ENCODE peak calls at places on chromosomes 7 and 10, in five cellular contexts. One of them, this sample, is unnamed.

GRCh38 chr10:110616493-110617033 is 27.6 kb upstream of the RBM20 start:
- DNase-seq in mesendoderm: no peak
- DNase-seq in right cardiac atrium: no peak
- DNase-seq in vagina: no peak
- DNase-seq in heart right ventricle: no peak
- DNase-seq in this sample: no peak

GRCh38 chr10:123156091-123156490 is 1.9 kb downstream of the BUB3 start:
- DNase-seq in vagina: no peak
- DNase-seq in heart right ventricle: no peak
- DNase-seq in right cardiac atrium: no peak
- DNase-seq in mesendoderm: no peak
- DNase-seq in this sample: no peak

GRCh38 chr7:50182734-50183133 is 89.7 kb upstream of the ZPBP start:
- DNase-seq in vagina: peak; percentile 70
- DNase-seq in heart right ventricle: no peak
- DNase-seq in right cardiac atrium: peak; percentile 59
- DNase-seq in mesendoderm: peak; percentile 13
- DNase-seq in this sample: no peak

GRCh38 chr7:22563115-22563514 is 63.1 kb upstream of the STEAP1B start:
- DNase-seq in heart right ventricle: peak; percentile 44
- DNase-seq in vagina: no peak
- DNase-seq in mesendoderm: no peak
- DNase-seq in right cardiac atrium: peak; percentile 63
- DNase-seq in this sample: no peak

GRCh38 chr10:24951201-24952145 is 933 bp downstream of the PRTFDC1 start:
- DNase-seq in vagina: no peak
- DNase-seq in right cardiac atrium: peak; percentile 51
- DNase-seq in mesendoderm: peak; percentile 89
- DNase-seq in heart right ventricle: peak; percentile 24
- DNase-seq in this sample: peak; percentile 46

GRCh38 chr10:113006656-113007342 is 56.8 kb downstream of the TCF7L2 start:
- DNase-seq in mesendoderm: no peak
- DNase-seq in right cardiac atrium: no peak
- DNase-seq in heart right ventricle: no peak
- DNase-seq in vagina: no peak
- DNase-seq in this sample: no peak

GRCh38 chr7:22154130-22154529 is 202.8 kb downstream of the RAPGEF5 start:
- DNase-seq in heart right ventricle: no peak
- DNase-seq in vagina: no peak
- DNase-seq in right cardiac atrium: no peak
- DNase-seq in mesendoderm: peak; percentile 60
- DNase-seq in this sample: no peak

GRCh38 chr7:94212160-94212559 is 182.5 kb upstream of the COL1A2 start:
- DNase-seq in vagina: no peak
- DNase-seq in mesendoderm: peak; percentile 23
- DNase-seq in right cardiac atrium: no peak
- DNase-seq in heart right ventricle: no peak
- DNase-seq in this sample: no peak

GRCh38 chr7:20229652-20230500 is 12.7 kb upstream of the MACC1 start:
- DNase-seq in mesendoderm: no peak
- DNase-seq in heart right ventricle: no peak
- DNase-seq in vagina: no peak
- DNase-seq in right cardiac atrium: no peak
- DNase-seq in this sample: no peak

GRCh38 chr10:124049484-124049883 is 43.9 kb downstream of the CHST15 start:
- DNase-seq in mesendoderm: peak; percentile 19
- DNase-seq in vagina: no peak
- DNase-seq in right cardiac atrium: no peak
- DNase-seq in heart right ventricle: no peak
- DNase-seq in this sample: no peak

GRCh38 chr7:151012921-151013347 is 11.4 kb downstream of the ATG9B start:
- DNase-seq in heart right ventricle: no peak
- DNase-seq in vagina: no peak
- DNase-seq in mesendoderm: peak; percentile 89
- DNase-seq in right cardiac atrium: peak; percentile 64
- DNase-seq in this sample: no peak

GRCh38 chr7:101201695-101202602 is 1.1 kb upstream of the MOGAT3 start:
- DNase-seq in heart right ventricle: no peak
- DNase-seq in right cardiac atrium: no peak
- DNase-seq in vagina: no peak
- DNase-seq in mesendoderm: no peak
- DNase-seq in this sample: no peak

GRCh38 chr10:27138277-27138676 is 15.9 kb downstream of the YME1L1 start:
- DNase-seq in mesendoderm: no peak
- DNase-seq in right cardiac atrium: no peak
- DNase-seq in heart right ventricle: no peak
- DNase-seq in vagina: no peak
- DNase-seq in this sample: no peak

GRCh38 chr7:150847536-150847935 is 4.8 kb upstream of the AOC1 start:
- DNase-seq in vagina: peak; percentile 70
- DNase-seq in heart right ventricle: no peak
- DNase-seq in mesendoderm: no peak
- DNase-seq in right cardiac atrium: no peak
- DNase-seq in this sample: no peak

GRCh38 chr7:32516551-32517082 is 21.3 kb downstream of the AVL9 start:
- DNase-seq in heart right ventricle: no peak
- DNase-seq in mesendoderm: no peak
- DNase-seq in vagina: no peak
- DNase-seq in right cardiac atrium: no peak
- DNase-seq in this sample: no peak

GRCh38 chr7:81445462-81445861 is 324.4 kb downstream of the HGF start:
- DNase-seq in right cardiac atrium: no peak
- DNase-seq in mesendoderm: no peak
- DNase-seq in heart right ventricle: no peak
- DNase-seq in vagina: no peak
- DNase-seq in this sample: no peak

GRCh38 chr7:107463139-107464078 is 6.4 kb upstream of the GPR22 start:
- DNase-seq in right cardiac atrium: peak; percentile 71
- DNase-seq in heart right ventricle: peak; percentile 61
- DNase-seq in mesendoderm: peak; percentile 80
- DNase-seq in vagina: no peak
- DNase-seq in this sample: peak; percentile 46

GRCh38 chr7:29084832-29085231 is 61.5 kb downstream of the CPVL start:
- DNase-seq in mesendoderm: no peak
- DNase-seq in right cardiac atrium: no peak
- DNase-seq in heart right ventricle: no peak
- DNase-seq in vagina: no peak
- DNase-seq in this sample: no peak

GRCh38 chr7:118473271-118473670 is 248.8 kb downstream of the ANKRD7 start:
- DNase-seq in mesendoderm: no peak
- DNase-seq in right cardiac atrium: no peak
- DNase-seq in heart right ventricle: no peak
- DNase-seq in vagina: no peak
- DNase-seq in this sample: no peak

GRCh38 chr7:157320607-157320979 is 16.2 kb upstream of the DNAJB6 start:
- DNase-seq in mesendoderm: no peak
- DNase-seq in vagina: no peak
- DNase-seq in heart right ventricle: no peak
- DNase-seq in right cardiac atrium: peak; percentile 23
- DNase-seq in this sample: no peak

GRCh38 chr7:32428546-32428945 is 61.6 kb downstream of the LSM5 start:
- DNase-seq in heart right ventricle: no peak
- DNase-seq in right cardiac atrium: no peak
- DNase-seq in vagina: no peak
- DNase-seq in mesendoderm: peak; percentile 84
- DNase-seq in this sample: no peak

GRCh38 chr10:24683554-24683953 is 40.1 kb downstream of the ARHGAP21 start:
- DNase-seq in mesendoderm: no peak
- DNase-seq in heart right ventricle: no peak
- DNase-seq in vagina: no peak
- DNase-seq in right cardiac atrium: no peak
- DNase-seq in this sample: no peak

GRCh38 chr7:152162287-152162686 is 136.8 kb downstream of the GALNT11 start:
- DNase-seq in mesendoderm: peak; percentile 8
- DNase-seq in heart right ventricle: no peak
- DNase-seq in vagina: no peak
- DNase-seq in right cardiac atrium: no peak
- DNase-seq in this sample: no peak

GRCh38 chr7:44145969-44146897 is 5.1 kb upstream of the MYL7 start:
- DNase-seq in vagina: no peak
- DNase-seq in heart right ventricle: peak; percentile 79
- DNase-seq in mesendoderm: peak; percentile 95
- DNase-seq in right cardiac atrium: peak; percentile 96
- DNase-seq in this sample: peak; percentile 85
- H3K4me3 ChIP-seq in vagina: peak overlapping the region; percentile 41
- H3K4me3 ChIP-seq in heart right ventricle: peak overlapping the region; percentile 50
- H3K4me3 ChIP-seq in mesendoderm: peak overlapping the region; percentile 9
- H3K4me3 ChIP-seq in right cardiac atrium: peak overlapping the region; percentile 24
- H3K4me3 ChIP-seq in this sample: peak overlapping the region; percentile 51

GRCh38 chr10:14584643-14585042 is 190.1 kb downstream of the FAM107B start:
- DNase-seq in right cardiac atrium: no peak
- DNase-seq in heart right ventricle: no peak
- DNase-seq in vagina: no peak
- DNase-seq in mesendoderm: no peak
- DNase-seq in this sample: no peak
- H3K4me1 ChIP-seq in right cardiac atrium: no peaks in the 10 kb centered on the region
- H3K4me1 ChIP-seq in heart right ventricle: peaks cover 7% of the 10 kb centered on the region
- H3K4me1 ChIP-seq in vagina: peaks cover 17% of the 10 kb centered on the region
- H3K4me1 ChIP-seq in mesendoderm: peaks cover 6% of the 10 kb centered on the region
- H3K4me1 ChIP-seq in this sample: peaks cover 61% of the 10 kb centered on the region

GRCh38 chr10:79312601-79313187 is 34.6 kb upstream of the PPIF start:
- DNase-seq in right cardiac atrium: peak; percentile 42
- DNase-seq in vagina: no peak
- DNase-seq in heart right ventricle: no peak
- DNase-seq in mesendoderm: no peak
- DNase-seq in this sample: peak; percentile 26
- H3K27ac ChIP-seq in right cardiac atrium: no peak overlapping the region
- H3K27ac ChIP-seq in vagina: no peak overlapping the region
- H3K27ac ChIP-seq in heart right ventricle: no peak overlapping the region
- H3K27ac ChIP-seq in mesendoderm: no peak overlapping the region
- H3K27ac ChIP-seq in this sample: no peak overlapping the region

GRCh38 chr10:43407148-43407575 is 1.8 kb downstream of the HNRNPF start:
- DNase-seq in right cardiac atrium: peak; percentile 86
- DNase-seq in vagina: no peak
- DNase-seq in mesendoderm: peak; percentile 46
- DNase-seq in heart right ventricle: peak; percentile 50
- DNase-seq in this sample: peak; percentile 78
- H3K4me3 ChIP-seq in right cardiac atrium: peak overlapping the region; percentile 82
- H3K4me3 ChIP-seq in vagina: peak overlapping the region; percentile 62
- H3K4me3 ChIP-seq in mesendoderm: peak overlapping the region; percentile 83
- H3K4me3 ChIP-seq in heart right ventricle: peak overlapping the region; percentile 65
- H3K4me3 ChIP-seq in this sample: peak overlapping the region; percentile 79